ENCODE peak calls at places on chromosomes 16 and 17, in six cellular contexts. One of them, this sample, is unnamed.

GRCh38 chr16:1277016-1277944 is 21.4 kb downstream of the TPSD1 start:
- DNase-seq in tibial artery: no peak
- DNase-seq in mammary epithelial cell: no peak
- DNase-seq in NCI-H2107: no peak
- DNase-seq in COR-L47: no peak
- DNase-seq in cerebellar nuclear complex: no peak
- DNase-seq in this sample: no peak

GRCh38 chr16:47054306-47054705 is 80.8 kb upstream of the DNAJA2 start:
- DNase-seq in tibial artery: no peak
- DNase-seq in mammary epithelial cell: no peak
- DNase-seq in cerebellar nuclear complex: no peak
- DNase-seq in NCI-H2107: no peak
- DNase-seq in COR-L47: no peak
- DNase-seq in this sample: no peak

GRCh38 chr17:78268960-78269892 is 37.8 kb downstream of the TMEM235 start:
- DNase-seq in NCI-H2107: no peak
- DNase-seq in mammary epithelial cell: no peak
- DNase-seq in cerebellar nuclear complex: no peak
- DNase-seq in tibial artery: no peak
- DNase-seq in COR-L47: no peak
- DNase-seq in this sample: no peak

GRCh38 chr16:6897910-6898475 is 434.7 kb upstream of the RBFOX1 start:
- DNase-seq in mammary epithelial cell: no peak
- DNase-seq in tibial artery: no peak
- DNase-seq in cerebellar nuclear complex: no peak
- DNase-seq in COR-L47: no peak
- DNase-seq in NCI-H2107: no peak
- DNase-seq in this sample: no peak

GRCh38 chr17:32281011-32281451 is 15.4 kb downstream of the RHBDL3 start:
- DNase-seq in mammary epithelial cell: no peak
- DNase-seq in NCI-H2107: peak; percentile 40
- DNase-seq in COR-L47: peak; percentile 93
- DNase-seq in tibial artery: no peak
- DNase-seq in cerebellar nuclear complex: no peak
- DNase-seq in this sample: no peak

GRCh38 chr17:76732734-76733617 is 4.2 kb downstream of the SRSF2 start:
- DNase-seq in COR-L47: no peak
- DNase-seq in mammary epithelial cell: no peak
- DNase-seq in NCI-H2107: no peak
- DNase-seq in cerebellar nuclear complex: no peak
- DNase-seq in tibial artery: no peak
- DNase-seq in this sample: no peak

GRCh38 chr16:69340095-69340644 is 598 bp downstream of the NIP7 start:
- DNase-seq in tibial artery: no peak
- DNase-seq in cerebellar nuclear complex: no peak
- DNase-seq in NCI-H2107: no peak
- DNase-seq in mammary epithelial cell: peak; percentile 16
- DNase-seq in COR-L47: no peak
- DNase-seq in this sample: no peak

GRCh38 chr17:82655038-82655479 is 6.8 kb upstream of the WDR45B start:
- DNase-seq in mammary epithelial cell: no peak
- DNase-seq in COR-L47: no peak
- DNase-seq in NCI-H2107: no peak
- DNase-seq in tibial artery: no peak
- DNase-seq in cerebellar nuclear complex: no peak
- DNase-seq in this sample: no peak

GRCh38 chr17:73639926-73640325 is 4.3 kb downstream of the SDK2 start:
- DNase-seq in cerebellar nuclear complex: no peak
- DNase-seq in tibial artery: peak; percentile 38
- DNase-seq in mammary epithelial cell: no peak
- DNase-seq in COR-L47: peak; percentile 86
- DNase-seq in NCI-H2107: no peak
- DNase-seq in this sample: no peak

This sample was measured in amygdala.